ENCODE peak calls at places on chromosomes 7 and 10, in five cellular contexts. I, U, W, K and X are unnamed samples.

GRCh38 chr10:33697016-33697415 is 362.5 kb upstream of the NRP1 start:
- DNase-seq in I (no peak), U (no peak), W (peak; percentile 32), K (no peak), X (peak; percentile 45)

GRCh38 chr7:103065666-103066065 is 8.9 kb downstream of the FBXL13 start:
- DNase-seq in I (no peak), U (peak; percentile 80), W (peak; percentile 58), K (peak; percentile 42), X (no peak)

GRCh38 chr10:18681366-18681765 is 22.1 kb downstream of the ARL5B start:
- DNase-seq in I (no peak), U (no peak), W (peak; percentile 51), K (no peak), X (peak; percentile 67)

GRCh38 chr10:118993214-118993613 is 36.3 kb upstream of the NANOS1 start:
- DNase-seq in I (no peak), U (no peak), W (no peak), K (no peak), X (no peak)

GRCh38 chr7:134645935-134646334 is 718 bp upstream of the BPGM start:
- DNase-seq in I (no peak), U (peak; percentile 19), W (peak; percentile 55), K (no peak), X (peak; percentile 54)

GRCh38 chr10:64091889-64092288 is 570.7 kb downstream of the REEP3 start:
- DNase-seq in I (no peak), U (peak; percentile 42), W (no peak), K (no peak), X (no peak)

GRCh38 chr7:140269004-140269638 is 92.3 kb upstream of the KDM7A start:
- DNase-seq in I (no peak), U (no peak), W (no peak), K (no peak), X (no peak)

GRCh38 chr10:124695259-124695658 is 48.9 kb downstream of the FAM53B start:
- DNase-seq in I (no peak), U (no peak), W (no peak), K (no peak), X (no peak)

GRCh38 chr7:146654048-146654447 is 537.4 kb downstream of the CNTNAP2 start:
- DNase-seq in I (no peak), U (no peak), W (no peak), K (no peak), X (no peak)

GRCh38 chr10:43076876-43077420 is at the start of gene RET:
- DNase-seq in I (peak; percentile 50), U (peak; percentile 69), W (peak; percentile 29), K (no peak), X (peak; percentile 32)

GRCh38 chr10:5736591-5736990 is 52.0 kb downstream of the TASOR2 start:
- DNase-seq in I (no peak), U (no peak), W (no peak), K (no peak), X (no peak)

GRCh38 chr10:106582291-106582690 is 582.2 kb downstream of the SORCS1 start:
- DNase-seq in I (no peak), U (peak; percentile 80), W (peak; percentile 51), K (no peak), X (no peak)

GRCh38 chr7:33904680-33905388 is 505 bp upstream of the BMPER start:
- DNase-seq in I (peak; percentile 62), U (peak; percentile 70), W (peak; percentile 79), K (peak; percentile 53), X (peak; percentile 89)

GRCh38 chr10:29861811-29862505 is 197.4 kb downstream of the JCAD start:
- DNase-seq in I (no peak), U (no peak), W (peak; percentile 15), K (no peak), X (peak; percentile 92)

GRCh38 chr7:12685550-12685949 is 1.9 kb upstream of the ARL4A start:
- DNase-seq in I (no peak), U (peak; percentile 80), W (no peak), K (no peak), X (peak; percentile 47)

GRCh38 chr7:92848441-92848840 is 12.1 kb upstream of the CDK6 start:
- DNase-seq in I (no peak), U (no peak), W (no peak), K (no peak), X (no peak)

GRCh38 chr7:133009853-133010252 is 72.0 kb downstream of the CHCHD3 start:
- DNase-seq in I (no peak), U (peak; percentile 44), W (no peak), K (no peak), X (peak; percentile 16)

GRCh38 chr10:86651021-86651471 is 3.3 kb upstream of the OPN4 start:
- DNase-seq in I (no peak), U (no peak), W (no peak), K (no peak), X (no peak)

GRCh38 chr10:63412304-63412703 is 53.5 kb downstream of the JMJD1C start:
- DNase-seq in I (no peak), U (no peak), W (no peak), K (no peak), X (no peak)

GRCh38 chr7:131188367-131189339 is 139.0 kb upstream of the MKLN1 start:
- DNase-seq in I (no peak), U (peak; percentile 83), W (peak; percentile 97), K (peak; percentile 20), X (peak; percentile 95)

GRCh38 chr7:78912781-78913180 is 540.7 kb downstream of the MAGI2 start:
- DNase-seq in I (no peak), U (no peak), W (peak; percentile 30), K (no peak), X (peak; percentile 63)

GRCh38 chr7:140902305-140902953 is 22.3 kb downstream of the BRAF start:
- DNase-seq in I (no peak), U (no peak), W (no peak), K (no peak), X (no peak)

GRCh38 chr10:12349628-12350166 is 350 bp downstream of the CAMK1D start:
- DNase-seq in I (no peak), U (peak; percentile 32), W (no peak), K (no peak), X (no peak)

GRCh38 chr7:17986826-17987225 is 40.8 kb downstream of the PRPS1L1 start:
- DNase-seq in I (no peak), U (peak; percentile 44), W (peak; percentile 89), K (no peak), X (peak; percentile 72)

GRCh38 chr7:15424468-15424867 is 137.3 kb downstream of the AGMO start:
- DNase-seq in I (no peak), U (no peak), W (peak; percentile 45), K (no peak), X (peak; percentile 39)

GRCh38 chr7:149558149-149558861 is 60.7 kb upstream of the ZNF746 start:
- DNase-seq in I (no peak), U (no peak), W (peak; percentile 51), K (no peak), X (peak; percentile 53)